ENCODE peak calls at places on chromosomes 3 and 15, in seven cellular contexts. S, X, O, V, J, K and D are unnamed samples.

GRCh38 chr15:45184562-45185041 is 3.2 kb downstream of the SHF start:
- DNase-seq in K (no peak), X (no peak), S (no peak), J (no peak), V (no peak), O (no peak), D (no peak)

GRCh38 chr3:95810468-95810867 is 1003.9 kb upstream of the EPHA6 start:
- DNase-seq in O (no peak), X (no peak), S (no peak), V (no peak), J (no peak), K (no peak), D (no peak)

GRCh38 chr3:17239417-17239816 is 354.7 kb downstream of the PLCL2 start:
- DNase-seq in J (no peak), V (no peak), O (no peak), X (no peak), K (no peak), S (no peak), D (no peak)

GRCh38 chr15:29750754-29751153 is 71.5 kb downstream of the TJP1 start:
- DNase-seq in X (no peak), K (no peak), S (no peak), J (no peak), O (peak; percentile 28), V (no peak), D (no peak)

GRCh38 chr3:64267774-64268604 is 42.7 kb upstream of the PRICKLE2 start:
- DNase-seq in O (peak; percentile 80), S (peak; percentile 40), J (peak; percentile 78), K (no peak), V (peak; percentile 31), X (peak; percentile 75), D (peak; percentile 63)

GRCh38 chr15:85125056-85125661 is 143.5 kb downstream of the PDE8A start:
- DNase-seq in J (no peak), V (no peak), K (no peak), X (no peak), S (peak; percentile 19), O (peak; percentile 51), D (no peak)

GRCh38 chr3:69005071-69005816 is 8.2 kb downstream of the EOGT start:
- DNase-seq in V (no peak), K (no peak), J (no peak), X (no peak), S (no peak), O (no peak), D (no peak)

GRCh38 chr15:34335176-34335575 is 2.4 kb downstream of the SLC12A6 start:
- DNase-seq in O (no peak), S (no peak), V (no peak), J (no peak), K (no peak), X (no peak), D (no peak)

GRCh38 chr3:41334426-41334825 is 135.1 kb downstream of the CTNNB1 start:
- DNase-seq in J (no peak), O (no peak), S (no peak), V (no peak), X (peak; percentile 15), K (no peak), D (no peak)

GRCh38 chr15:22952826-22953579 is 27.2 kb downstream of the CYFIP1 start:
- DNase-seq in K (no peak), J (no peak), O (no peak), S (peak; percentile 59), V (no peak), X (peak; percentile 59), D (no peak)

GRCh38 chr15:78625621-78626280 is 5.0 kb upstream of the CHRNA3 start:
- DNase-seq in X (no peak), K (no peak), V (no peak), O (no peak), S (no peak), J (no peak), D (no peak)

GRCh38 chr3:55013145-55013544 is 85.3 kb upstream of the LRTM1 start:
- DNase-seq in O (peak; percentile 61), V (no peak), K (peak; percentile 15), X (no peak), J (no peak), S (peak; percentile 41), D (no peak)
- TF ChIP-seq CTCF in O (peak; percentile 42), V (no peak), K (no peak), X (no peak), J (no peak), S (peak; percentile 51), D (no peak)

GRCh38 chr3:179447251-179447650 is 4.0 kb downstream of the GNB4 start:
- DNase-seq in S (no peak), K (no peak), X (no peak), O (no peak), V (no peak), J (no peak), D (no peak)

GRCh38 chr3:179450321-179450720 is 949 bp downstream of the GNB4 start:
- DNase-seq in J (no peak), O (peak; percentile 22), V (no peak), X (no peak), S (no peak), K (no peak), D (no peak)

GRCh38 chr3:179450901-179451334 is 352 bp downstream of the GNB4 start:
- DNase-seq in K (peak; percentile 8), V (peak; percentile 26), X (no peak), O (peak; percentile 48), J (no peak), S (no peak), D (no peak)

GRCh38 chr3:179449621-179450020 is 1.6 kb downstream of the GNB4 start:
- DNase-seq in V (no peak), S (no peak), O (peak; percentile 55), X (no peak), J (no peak), K (no peak), D (no peak)

GRCh38 chr3:179446501-179446900 is 4.8 kb downstream of the GNB4 start:
- DNase-seq in J (no peak), X (no peak), S (no peak), K (peak; percentile 24), V (peak; percentile 17), O (no peak), D (no peak)
- TF ChIP-seq CTCF in J (no peak), X (no peak), S (peak; percentile 31), K (peak; percentile 34), V (peak; percentile 47), O (peak; percentile 32), D (no peak)

GRCh38 chr3:140096037-140096436 is 161.1 kb downstream of the CLSTN2 start:
- DNase-seq in X (no peak), V (no peak), K (no peak), O (no peak), S (no peak), J (no peak), D (no peak)

GRCh38 chr3:140093742-140094141 is 158.8 kb downstream of the CLSTN2 start:
- DNase-seq in S (peak; percentile 87), K (no peak), X (no peak), V (no peak), J (peak; percentile 68), O (peak; percentile 87), D (no peak)

GRCh38 chr3:140091143-140091542 is 156.2 kb downstream of the CLSTN2 start:
- DNase-seq in V (no peak), O (peak; percentile 71), X (no peak), S (peak; percentile 38), J (no peak), K (no peak), D (no peak)

GRCh38 chr3:140089403-140090072 is 154.6 kb downstream of the CLSTN2 start:
- DNase-seq in X (no peak), O (no peak), S (no peak), J (no peak), K (no peak), V (no peak), D (no peak)

DNA sequence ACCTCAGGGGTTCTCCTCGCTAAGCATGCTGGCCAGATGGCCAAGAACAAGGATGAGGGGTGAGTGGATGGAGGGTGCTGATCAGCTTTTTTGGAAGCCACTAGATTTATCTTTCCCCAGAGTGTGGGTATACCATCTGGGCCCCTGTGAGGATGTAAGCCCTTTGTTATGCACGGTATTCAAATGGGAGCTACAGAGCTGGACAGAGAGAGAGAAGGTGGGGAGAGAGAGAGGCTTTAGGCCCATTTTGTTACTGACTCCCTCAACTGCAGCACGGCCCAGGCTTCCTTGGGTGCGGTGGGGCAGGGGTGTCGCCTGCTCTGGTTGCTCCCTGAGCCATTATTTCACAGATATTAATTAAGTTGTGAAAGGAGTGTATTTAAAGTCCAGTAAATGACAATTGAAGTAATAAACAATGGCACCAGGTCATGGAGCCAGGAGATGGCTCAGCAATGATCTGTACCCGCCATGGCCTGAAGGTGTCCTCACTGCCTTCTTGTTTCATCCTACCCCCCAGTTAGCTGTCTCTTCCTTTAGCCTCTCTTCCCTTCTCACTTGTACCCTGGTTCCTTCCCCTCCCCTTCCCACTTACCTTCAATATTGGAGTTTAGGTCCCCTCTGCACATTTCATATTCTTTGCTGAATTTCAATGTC is 158.0 kb downstream of the CLSTN2 start:
- DNase-seq in X (peak; percentile 20), K (no peak), J (no peak), V (peak; percentile 9), O (no peak), S (no peak), D (no peak)
- TF ChIP-seq CTCF in X (no peak), K (no peak), J (no peak), V (no peak), O (no peak), S (no peak), D (no peak)

DNA sequence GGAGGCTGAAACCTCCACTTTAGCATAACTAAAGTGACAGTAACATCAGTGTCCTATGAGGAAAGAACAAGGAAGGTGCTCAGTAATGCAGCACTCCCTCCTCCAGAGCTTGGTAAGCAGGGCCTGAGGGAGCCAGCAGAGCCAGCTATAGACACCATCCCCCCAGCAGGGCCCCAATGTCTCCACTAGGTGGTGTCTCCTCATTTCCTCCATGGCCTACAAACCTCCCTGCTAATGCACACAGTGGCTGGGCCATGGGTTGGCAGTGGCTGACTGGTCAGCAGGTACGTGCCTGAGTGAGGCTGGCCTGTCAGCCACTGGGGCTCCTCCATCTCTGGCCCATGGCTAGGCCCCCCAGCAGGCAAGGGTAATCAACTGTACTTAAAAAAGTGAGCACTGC is 13.6 kb downstream of the MRPS25 start:
- DNase-seq in K (peak; percentile 60), X (peak; percentile 77), S (no peak), O (peak; percentile 6), V (peak; percentile 67), J (no peak), D (peak; percentile 50)
- TF ChIP-seq CTCF in K (peak; percentile 42), X (peak; percentile 53), S (peak; percentile 72), O (peak; percentile 71), V (peak; percentile 74), J (peak; percentile 34), D (peak; percentile 62)

DNA sequence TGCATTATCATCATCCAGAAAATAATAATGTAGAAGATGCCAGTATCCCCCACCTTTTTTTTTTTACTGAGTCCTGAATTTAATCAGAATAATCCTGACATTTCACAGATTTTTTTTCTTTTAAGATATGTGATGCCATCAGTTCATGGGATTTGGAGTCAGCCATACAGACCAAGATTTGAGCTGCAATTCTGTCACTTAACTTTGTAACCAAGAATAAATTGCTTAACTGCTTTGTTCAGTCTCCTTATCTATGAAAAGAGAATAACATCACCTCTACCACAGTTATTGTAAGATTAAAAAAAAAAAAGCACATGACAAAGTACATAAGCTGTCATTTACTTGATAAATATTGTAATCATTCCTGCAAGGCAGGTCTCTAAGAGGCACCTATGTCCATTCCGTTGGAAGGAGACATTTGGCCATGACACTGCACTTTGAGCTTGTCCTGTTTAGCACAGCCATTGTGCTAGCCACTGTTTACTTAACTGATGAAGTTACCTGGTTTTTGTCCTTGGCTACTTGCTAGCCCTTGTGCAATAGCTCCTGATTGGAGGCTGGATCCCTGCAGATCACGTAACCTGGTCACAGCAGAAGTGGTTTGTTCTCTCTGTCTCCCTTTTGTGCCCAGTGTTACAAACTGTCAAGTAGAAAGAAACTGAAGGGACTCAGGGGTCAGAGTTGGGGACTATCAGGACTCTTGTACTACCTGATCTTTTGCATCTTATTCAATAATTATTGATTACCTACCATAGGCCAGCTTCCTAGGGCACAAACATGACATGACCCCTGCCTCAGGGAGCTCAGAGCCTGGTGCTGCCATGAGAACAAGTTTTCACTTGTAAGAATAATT is 306.0 kb downstream of the WDR72 start:
- DNase-seq in K (peak; percentile 29), O (no peak), S (no peak), J (no peak), V (no peak), X (no peak), D (no peak)
- TF ChIP-seq CTCF in K (no peak), O (no peak), S (no peak), J (no peak), V (no peak), X (no peak), D (no peak)